ENCODE peak calls at places on chromosomes 7 and 10, in six cellular contexts. G is MV-4-11, Z is LHCN-M2, P is hepatocyte, L is GM23248, M is right cardiac atrium. J is an unnamed sample.

GRCh38 chr7:132131196-132131595 is 445.1 kb downstream of the PLXNA4 start:
- DNase-seq in G (no peak), Z (no peak), P (no peak), L (no peak), M (no peak), J (no peak)

GRCh38 chr10:20551761-20552160 is 345.4 kb downstream of the NEBL start:
- DNase-seq in G (no peak), Z (no peak), P (no peak), L (no peak), M (no peak), J (no peak)

GRCh38 chr10:91171485-91171884 is 49.0 kb upstream of the PCGF5 start:
- DNase-seq in G (no peak), Z (no peak), P (no peak), L (no peak), M (no peak), J (no peak)

GRCh38 chr10:48614481-48615383 is 9.9 kb upstream of the ARHGAP22 start:
- DNase-seq in G (no peak), Z (peak; percentile 74), P (no peak), L (peak; percentile 90), M (no peak), J (peak; percentile 58)

GRCh38 chr7:142749218-142749993 is at the start of gene PRSS1:
- DNase-seq in G (no peak), Z (no peak), P (peak; percentile 70), L (no peak), M (no peak), J (no peak)

GRCh38 chr10:119896061-119896655 is 3.6 kb downstream of the SEC23IP start:
- DNase-seq in G (peak; percentile 83), Z (peak; percentile 63), P (peak; percentile 22), L (peak; percentile 90), M (no peak), J (peak; percentile 90)

GRCh38 chr7:147023390-147023914 is 906.9 kb downstream of the CNTNAP2 start:
- DNase-seq in G (no peak), Z (no peak), P (no peak), L (no peak), M (no peak), J (no peak)

GRCh38 chr7:18179058-18179457 is 151.4 kb upstream of the PRPS1L1 start:
- DNase-seq in G (peak; percentile 22), Z (no peak), P (no peak), L (no peak), M (no peak), J (no peak)

GRCh38 chr10:13349776-13350274 is 1.7 kb upstream of the SEPHS1 start:
- DNase-seq in G (peak; percentile 69), Z (peak; percentile 52), P (peak; percentile 81), L (peak; percentile 77), M (peak; percentile 77), J (peak; percentile 81)

GRCh38 chr7:44058759-44059218 is 6.6 kb downstream of the PGAM2 start:
- DNase-seq in G (no peak), Z (no peak), P (no peak), L (no peak), M (no peak), J (no peak)

GRCh38 chr7:44283381-44284211 is 41.8 kb downstream of the CAMK2B start:
- DNase-seq in G (no peak), Z (no peak), P (no peak), L (no peak), M (peak; percentile 76), J (no peak)

GRCh38 chr10:84076540-84077195 is 62.6 kb upstream of the GHITM start:
- DNase-seq in G (no peak), Z (peak; percentile 34), P (peak; percentile 29), L (peak; percentile 66), M (no peak), J (no peak)

GRCh38 chr7:99219985-99220384 is 12.1 kb upstream of the KPNA7 start:
- DNase-seq in G (no peak), Z (no peak), P (no peak), L (no peak), M (no peak), J (no peak)

GRCh38 chr10:14820775-14821154 is 17.1 kb downstream of the CDNF start:
- DNase-seq in G (peak; percentile 49), Z (no peak), P (no peak), L (no peak), M (no peak), J (no peak)

GRCh38 chr7:92116949-92117348 is 17.3 kb downstream of the CYP51A1 start:
- DNase-seq in G (no peak), Z (no peak), P (no peak), L (no peak), M (no peak), J (no peak)

GRCh38 chr7:91411062-91411461 is 146.8 kb downstream of the FZD1 start:
- DNase-seq in G (peak; percentile 4), Z (no peak), P (no peak), L (no peak), M (no peak), J (no peak)

GRCh38 chr7:141200191-141201108 is 126.6 kb downstream of the TMEM178B start:
- DNase-seq in G (no peak), Z (no peak), P (no peak), L (no peak), M (no peak), J (no peak)

GRCh38 chr10:6027929-6028328 is 34.2 kb downstream of the IL2RA start:
- DNase-seq in G (no peak), Z (no peak), P (no peak), L (no peak), M (no peak), J (no peak)

GRCh38 chr7:150968698-150969482 is 9.2 kb downstream of the KCNH2 start:
- DNase-seq in G (no peak), Z (no peak), P (no peak), L (peak; percentile 60), M (peak; percentile 46), J (no peak)

GRCh38 chr10:131177431-131178327 is 133.8 kb downstream of the TCERG1L start:
- DNase-seq in G (no peak), Z (no peak), P (peak; percentile 29), L (no peak), M (peak; percentile 23), J (no peak)

GRCh38 chr10:42976353-42977031 is 100.4 kb upstream of the RET start:
- DNase-seq in G (no peak), Z (no peak), P (no peak), L (no peak), M (no peak), J (no peak)

GRCh38 chr7:92255308-92255707 is 9.5 kb downstream of the ANKIB1 start:
- DNase-seq in G (no peak), Z (peak; percentile 84), P (no peak), L (peak; percentile 95), M (no peak), J (no peak)

GRCh38 chr7:103560136-103560535 is 114.1 kb upstream of the SLC26A5 start:
- DNase-seq in G (no peak), Z (no peak), P (no peak), L (no peak), M (no peak), J (no peak)

GRCh38 chr7:20279979-20280378 is 50.7 kb upstream of the ITGB8 start:
- DNase-seq in G (no peak), Z (no peak), P (no peak), L (no peak), M (no peak), J (no peak)

GRCh38 chr10:32155075-32155516 is 98.9 kb upstream of the KIF5B start:
- DNase-seq in G (no peak), Z (peak; percentile 62), P (no peak), L (peak; percentile 84), M (no peak), J (no peak)

GRCh38 chr10:329361-330099 is 194.3 kb downstream of the ZMYND11 start:
- DNase-seq in G (peak; percentile 83), Z (peak; percentile 94), P (peak; percentile 92), L (peak; percentile 98), M (peak; percentile 94), J (peak; percentile 96)

GRCh38 chr7:142669074-142669654 is 80.1 kb upstream of the PRSS1 start:
- DNase-seq in G (peak; percentile 18), Z (peak; percentile 63), P (peak; percentile 18), L (peak; percentile 32), M (no peak), J (peak; percentile 39)

GRCh38 chr7:151790095-151790825 is 86.7 kb downstream of the PRKAG2 start:
- DNase-seq in G (no peak), Z (no peak), P (no peak), L (no peak), M (no peak), J (no peak)

GRCh38 chr10:4191894-4192293 is 406.9 kb upstream of the KLF6 start:
- DNase-seq in G (no peak), Z (no peak), P (no peak), L (no peak), M (no peak), J (no peak)

GRCh38 chr10:109933984-109934565 is 10.8 kb upstream of the XPNPEP1 start:
- DNase-seq in G (peak; percentile 92), Z (no peak), P (no peak), L (peak; percentile 39), M (no peak), J (no peak)

GRCh38 chr7:125934539-125934938 is 1004.9 kb upstream of the POT1 start:
- DNase-seq in G (no peak), Z (no peak), P (peak; percentile 60), L (no peak), M (no peak), J (no peak)

GRCh38 chr10:43230101-43230908 is 36.6 kb downstream of the RASGEF1A start:
- DNase-seq in G (no peak), Z (no peak), P (no peak), L (no peak), M (peak; percentile 22), J (no peak)

GRCh38 chr10:10803273-10803672 is 214.4 kb upstream of the CELF2 start:
- DNase-seq in G (no peak), Z (no peak), P (no peak), L (peak; percentile 57), M (peak; percentile 73), J (no peak)

GRCh38 chr10:4685904-4686643 is 139.9 kb upstream of the AKR1E2 start:
- DNase-seq in G (no peak), Z (no peak), P (no peak), L (peak; percentile 14), M (no peak), J (no peak)

GRCh38 chr7:70701487-70701886 is 430.5 kb upstream of the GALNT17 start:
- DNase-seq in G (no peak), Z (no peak), P (no peak), L (no peak), M (no peak), J (no peak)

GRCh38 chr10:14587540-14588083 is 187.1 kb downstream of the FAM107B start:
- DNase-seq in G (no peak), Z (no peak), P (no peak), L (no peak), M (no peak), J (no peak)